ENCODE peak calls at places on chromosomes 2 and 18, in five cellular contexts. H is GM13976, U is left ventricle myocardium inferior, B is WERI-Rb-1, V is choroid plexus epithelial cell. L is an unnamed sample.

GRCh38 chr2:192254444-192254843 is 59.7 kb upstream of the TMEFF2 start:
- DNase-seq in B (no peak), U (no peak), H (no peak), V (no peak), L (no peak)

GRCh38 chr2:172452845-172453244 is 25.5 kb downstream of the ITGA6 start:
- DNase-seq in B (no peak), H (no peak), V (no peak), U (no peak), L (no peak)

GRCh38 chr2:182836451-182836850 is 30.0 kb downstream of the FRZB start:
- DNase-seq in U (no peak), B (no peak), H (no peak), V (no peak), L (peak)

GRCh38 chr2:31275976-31276375 is 42.0 kb downstream of the EHD3 start:
- DNase-seq in V (no peak), B (no peak), U (peak), H (no peak), L (no peak)

GRCh38 chr2:56102098-56102497 is 81.7 kb upstream of the CCDC85A start:
- DNase-seq in B (no peak), V (no peak), U (no peak), H (no peak), L (no peak)

GRCh38 chr2:28624436-28624797 is 127.2 kb upstream of the PPP1CB start:
- DNase-seq in B (no peak), V (no peak), H (no peak), U (no peak), L (no peak)

GRCh38 chr2:189318761-189319160 is 122.5 kb upstream of the WDR75 start:
- DNase-seq in H (no peak), B (no peak), V (peak), U (no peak), L (no peak)

GRCh38 chr2:138030459-138030858 is 66.2 kb downstream of the HNMT start:
- DNase-seq in V (peak), B (no peak), U (no peak), H (no peak), L (peak)

GRCh38 chr2:5673148-5673860 is 18.9 kb upstream of the SOX11 start:
- DNase-seq in U (no peak), V (no peak), B (peak), H (peak), L (no peak)

GRCh38 chr2:101004671-101005325 is 2.7 kb downstream of the RPL31 start:
- DNase-seq in V (no peak), B (no peak), H (no peak), U (no peak), L (no peak)

GRCh38 chr18:11885278-11885991 is 22.7 kb downstream of the MPPE1 start:
- DNase-seq in V (no peak), B (no peak), U (no peak), H (no peak), L (no peak)

GRCh38 chr2:1607236-1607920 is 136.9 kb downstream of the PXDN start:
- DNase-seq in H (no peak), V (no peak), U (no peak), B (no peak), L (no peak)

GRCh38 chr18:52090005-52090404 is 250.0 kb upstream of the DCC start:
- DNase-seq in B (no peak), V (no peak), H (no peak), U (no peak), L (no peak)

GRCh38 chr2:178666458-178666857 is 140.8 kb downstream of the TTN start:
- DNase-seq in V (no peak), U (no peak), H (no peak), B (no peak), L (no peak)

GRCh38 chr18:29313312-29313711 is 1136.4 kb upstream of the CDH2 start:
- DNase-seq in V (no peak), U (no peak), H (no peak), B (no peak), L (no peak)

GRCh38 chr18:26335139-26335933 is 109.1 kb downstream of the TAF4B start:
- DNase-seq in B (no peak), V (peak), H (no peak), U (no peak), L (no peak)

GRCh38 chr2:222711315-222711940 is 40.0 kb downstream of the MOGAT1 start:
- DNase-seq in H (no peak), U (no peak), B (no peak), V (no peak), L (no peak)

GRCh38 chr2:234286118-234286598 is 210.7 kb downstream of the ARL4C start:
- DNase-seq in H (no peak), U (no peak), B (no peak), V (no peak), L (no peak)

GRCh38 chr2:46278952-46279351 is 18.3 kb upstream of the EPAS1 start:
- DNase-seq in B (no peak), U (no peak), V (no peak), H (no peak), L (no peak)

GRCh38 chr2:46275995-46276394 is 21.2 kb upstream of the EPAS1 start:
- DNase-seq in U (peak), V (peak), H (no peak), B (no peak), L (no peak)

GRCh38 chr2:46273919-46274318 is 23.3 kb upstream of the EPAS1 start:
- DNase-seq in V (peak), U (no peak), B (no peak), H (no peak), L (no peak)

GRCh38 chr2:46277470-46278190 is 19.6 kb upstream of the EPAS1 start:
- DNase-seq in V (no peak), B (no peak), U (peak), H (no peak), L (no peak)

GRCh38 chr2:46276652-46277051 is 20.6 kb upstream of the EPAS1 start:
- DNase-seq in V (peak), H (no peak), U (no peak), B (no peak), L (no peak)
- TF ChIP-seq CTCF in V (peak), H (no peak), U (peak), B (peak), L (peak)

GRCh38 chr2:96527052-96527964 is 9.2 kb upstream of the ARID5A start:
- DNase-seq in B (no peak), V (peak), U (no peak), H (peak), L (no peak)

GRCh38 chr2:96530144-96530430 is 6.5 kb upstream of the ARID5A start:
- DNase-seq in V (no peak), B (no peak), H (no peak), U (no peak), L (no peak)

GRCh38 chr2:96529376-96530143 is 7.0 kb upstream of the ARID5A start:
- DNase-seq in V (no peak), U (no peak), B (no peak), H (no peak), L (no peak)

GRCh38 chr2:96527990-96528679 is 8.4 kb upstream of the ARID5A start:
- DNase-seq in V (peak), B (no peak), U (peak), H (no peak), L (no peak)

DNA sequence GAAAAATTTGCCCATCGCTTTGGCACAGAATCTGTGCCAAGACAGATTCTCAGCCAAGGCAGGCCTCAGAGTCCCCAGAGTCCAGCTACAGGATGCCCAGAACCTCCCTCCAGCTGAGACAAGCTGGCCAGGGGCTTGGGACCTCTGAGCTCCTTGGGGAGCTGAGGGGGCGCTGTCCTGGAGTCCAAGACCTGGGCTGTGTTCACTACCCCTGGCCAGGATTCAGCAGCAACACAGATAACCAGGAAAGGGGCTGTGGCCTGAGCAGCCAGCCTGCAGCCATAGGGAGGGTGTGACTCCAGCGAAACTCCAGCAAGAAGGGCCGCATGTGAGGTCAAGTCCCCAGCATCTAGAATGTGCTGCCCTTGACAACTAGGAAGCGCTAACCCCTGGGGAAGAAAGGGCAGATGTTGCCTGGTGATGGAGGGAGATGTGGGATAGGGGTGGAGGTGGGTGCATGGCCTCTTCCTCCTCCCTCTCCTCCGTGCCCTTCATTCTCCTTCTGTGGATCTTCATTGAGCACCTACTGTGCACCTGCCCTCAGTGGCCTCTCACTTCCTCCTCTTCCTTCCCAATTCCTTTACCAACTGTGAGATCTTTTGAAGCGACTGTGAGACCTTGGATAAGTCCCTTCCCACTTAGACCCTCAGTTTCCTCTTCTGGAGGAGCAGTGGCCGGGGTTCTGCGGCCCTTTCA is 7.7 kb upstream of the ARID5A start:
- DNase-seq in H (no peak), V (no peak), U (no peak), B (no peak), L (no peak)
- TF ChIP-seq CTCF in H (no peak), V (no peak), U (no peak), B (no peak), L (peak)

GRCh38 chr2:98601532-98602132 is 6.7 kb downstream of the COA5 start:
- DNase-seq in U (no peak), H (peak), B (peak), V (peak), L (no peak)
- TF ChIP-seq CTCF in U (peak), H (peak), B (peak), V (peak), L (peak)

GRCh38 chr18:9550413-9550812 is 63.9 kb downstream of the PPP4R1 start:
- DNase-seq in V (no peak), B (no peak), U (no peak), H (no peak), L (no peak)

GRCh38 chr18:9552189-9552588 is 62.2 kb downstream of the PPP4R1 start:
- DNase-seq in U (no peak), H (no peak), V (no peak), B (no peak), L (no peak)

GRCh38 chr18:9547767-9548166 is 66.6 kb downstream of the PPP4R1 start:
- DNase-seq in V (no peak), B (no peak), H (no peak), U (no peak), L (no peak)

GRCh38 chr18:9546468-9546867 is 67.9 kb downstream of the PPP4R1 start:
- DNase-seq in V (no peak), B (no peak), U (no peak), H (no peak), L (no peak)

GRCh38 chr18:9549405-9549804 is 65.0 kb downstream of the PPP4R1 start:
- DNase-seq in U (no peak), H (no peak), B (no peak), V (no peak), L (no peak)
- TF ChIP-seq CTCF in U (peak), H (no peak), B (peak), V (peak), L (no peak)

GRCh38 chr2:156320491-156320896 is 12.0 kb downstream of the NR4A2 start:
- DNase-seq in H (no peak), U (peak), B (peak), V (peak), L (no peak)
- TF ChIP-seq CTCF in H (no peak), U (peak), B (no peak), V (no peak), L (no peak)

L was measured in astrocyte of the cerebellum.